ENCODE peak calls at places on chromosome 20, in nine cellular contexts. One of them, this sample, is unnamed.

GRCh38 chr20:17950670-17951069 is 17.9 kb downstream of the SNX5 start:
- DNase-seq in GM20000: no peak
- DNase-seq in CD4-positive, CD25-positive, alpha-beta regulatory T cell: no peak
- DNase-seq in cardiac fibroblast: no peak
- DNase-seq in Right ventricle myocardium superior: no peak
- DNase-seq in astrocyte: no peak
- DNase-seq in SK-N-DZ: no peak
- DNase-seq in astrocyte of the spinal cord: no peak
- DNase-seq in HTR-8/SVneo: no peak
- DNase-seq in this sample: no peak

GRCh38 chr20:10634683-10635411 is 39.0 kb downstream of the JAG1 start:
- DNase-seq in SK-N-DZ: no peak
- DNase-seq in cardiac fibroblast: peak
- DNase-seq in Right ventricle myocardium superior: no peak
- DNase-seq in HTR-8/SVneo: no peak
- DNase-seq in astrocyte of the spinal cord: peak
- DNase-seq in CD4-positive, CD25-positive, alpha-beta regulatory T cell: no peak
- DNase-seq in GM20000: no peak
- DNase-seq in astrocyte: peak
- DNase-seq in this sample: no peak

GRCh38 chr20:63060057-63060991 is 53.6 kb upstream of the BHLHE23 start:
- DNase-seq in GM20000: no peak
- DNase-seq in Right ventricle myocardium superior: peak
- DNase-seq in CD4-positive, CD25-positive, alpha-beta regulatory T cell: no peak
- DNase-seq in HTR-8/SVneo: peak
- DNase-seq in astrocyte: peak
- DNase-seq in SK-N-DZ: peak
- DNase-seq in cardiac fibroblast: peak
- DNase-seq in astrocyte of the spinal cord: no peak
- DNase-seq in this sample: no peak

GRCh38 chr20:6501061-6501460 is 266.4 kb upstream of the BMP2 start:
- DNase-seq in HTR-8/SVneo: no peak
- DNase-seq in GM20000: no peak
- DNase-seq in astrocyte of the spinal cord: peak
- DNase-seq in astrocyte: peak
- DNase-seq in CD4-positive, CD25-positive, alpha-beta regulatory T cell: no peak
- DNase-seq in SK-N-DZ: no peak
- DNase-seq in cardiac fibroblast: peak
- DNase-seq in Right ventricle myocardium superior: no peak
- DNase-seq in this sample: no peak

GRCh38 chr20:10668677-10669368 is 5.0 kb downstream of the JAG1 start:
- DNase-seq in HTR-8/SVneo: no peak
- DNase-seq in astrocyte: no peak
- DNase-seq in GM20000: no peak
- DNase-seq in astrocyte of the spinal cord: no peak
- DNase-seq in SK-N-DZ: no peak
- DNase-seq in Right ventricle myocardium superior: no peak
- DNase-seq in CD4-positive, CD25-positive, alpha-beta regulatory T cell: no peak
- DNase-seq in cardiac fibroblast: no peak
- DNase-seq in this sample: no peak

GRCh38 chr20:62891111-62891510 is 29.5 kb upstream of the TCFL5 start:
- DNase-seq in SK-N-DZ: no peak
- DNase-seq in GM20000: no peak
- DNase-seq in cardiac fibroblast: no peak
- DNase-seq in astrocyte: no peak
- DNase-seq in Right ventricle myocardium superior: no peak
- DNase-seq in HTR-8/SVneo: no peak
- DNase-seq in CD4-positive, CD25-positive, alpha-beta regulatory T cell: peak
- DNase-seq in astrocyte of the spinal cord: no peak
- DNase-seq in this sample: no peak

GRCh38 chr20:48298851-48299484 is 513.7 kb upstream of the SULF2 start:
- DNase-seq in GM20000: no peak
- DNase-seq in CD4-positive, CD25-positive, alpha-beta regulatory T cell: no peak
- DNase-seq in HTR-8/SVneo: peak
- DNase-seq in SK-N-DZ: no peak
- DNase-seq in Right ventricle myocardium superior: no peak
- DNase-seq in astrocyte: peak
- DNase-seq in astrocyte of the spinal cord: peak
- DNase-seq in cardiac fibroblast: peak
- DNase-seq in this sample: no peak

GRCh38 chr20:48393311-48393685 is 434.5 kb downstream of the PREX1 start:
- DNase-seq in Right ventricle myocardium superior: no peak
- DNase-seq in SK-N-DZ: no peak
- DNase-seq in GM20000: no peak
- DNase-seq in astrocyte of the spinal cord: no peak
- DNase-seq in CD4-positive, CD25-positive, alpha-beta regulatory T cell: no peak
- DNase-seq in cardiac fibroblast: no peak
- DNase-seq in HTR-8/SVneo: no peak
- DNase-seq in astrocyte: no peak
- DNase-seq in this sample: no peak

GRCh38 chr20:2386516-2387179 is 5.9 kb downstream of the TGM6 start:
- DNase-seq in cardiac fibroblast: peak
- DNase-seq in Right ventricle myocardium superior: no peak
- DNase-seq in GM20000: no peak
- DNase-seq in SK-N-DZ: no peak
- DNase-seq in HTR-8/SVneo: peak
- DNase-seq in astrocyte of the spinal cord: peak
- DNase-seq in CD4-positive, CD25-positive, alpha-beta regulatory T cell: no peak
- DNase-seq in astrocyte: peak
- DNase-seq in this sample: no peak

GRCh38 chr20:57391439-57392129 is 388 bp downstream of the RBM38 start:
- DNase-seq in cardiac fibroblast: peak
- DNase-seq in astrocyte of the spinal cord: no peak
- DNase-seq in GM20000: peak
- DNase-seq in Right ventricle myocardium superior: peak
- DNase-seq in CD4-positive, CD25-positive, alpha-beta regulatory T cell: peak
- DNase-seq in SK-N-DZ: no peak
- DNase-seq in astrocyte: no peak
- DNase-seq in HTR-8/SVneo: no peak
- DNase-seq in this sample: no peak

GRCh38 chr20:49420811-49421295 is 61.6 kb downstream of the KCNB1 start:
- DNase-seq in astrocyte of the spinal cord: no peak
- DNase-seq in GM20000: no peak
- DNase-seq in SK-N-DZ: no peak
- DNase-seq in cardiac fibroblast: peak
- DNase-seq in astrocyte: no peak
- DNase-seq in CD4-positive, CD25-positive, alpha-beta regulatory T cell: no peak
- DNase-seq in Right ventricle myocardium superior: no peak
- DNase-seq in HTR-8/SVneo: no peak
- DNase-seq in this sample: no peak

GRCh38 chr20:48930878-48931277 is 9.4 kb downstream of the ARFGEF2 start:
- DNase-seq in HTR-8/SVneo: no peak
- DNase-seq in astrocyte: no peak
- DNase-seq in GM20000: no peak
- DNase-seq in Right ventricle myocardium superior: no peak
- DNase-seq in SK-N-DZ: no peak
- DNase-seq in astrocyte of the spinal cord: no peak
- DNase-seq in cardiac fibroblast: no peak
- DNase-seq in CD4-positive, CD25-positive, alpha-beta regulatory T cell: no peak
- DNase-seq in this sample: no peak

GRCh38 chr20:10611357-10611756 is 62.4 kb downstream of the JAG1 start:
- DNase-seq in cardiac fibroblast: peak
- DNase-seq in astrocyte: no peak
- DNase-seq in SK-N-DZ: peak
- DNase-seq in HTR-8/SVneo: no peak
- DNase-seq in astrocyte of the spinal cord: peak
- DNase-seq in Right ventricle myocardium superior: peak
- DNase-seq in CD4-positive, CD25-positive, alpha-beta regulatory T cell: peak
- DNase-seq in GM20000: peak
- DNase-seq in this sample: peak

GRCh38 chr20:63701329-63702035 is 5.0 kb downstream of the TNFRSF6B start:
- DNase-seq in astrocyte of the spinal cord: no peak
- DNase-seq in cardiac fibroblast: no peak
- DNase-seq in astrocyte: no peak
- DNase-seq in SK-N-DZ: no peak
- DNase-seq in HTR-8/SVneo: no peak
- DNase-seq in GM20000: no peak
- DNase-seq in CD4-positive, CD25-positive, alpha-beta regulatory T cell: no peak
- DNase-seq in Right ventricle myocardium superior: peak
- DNase-seq in this sample: no peak

GRCh38 chr20:10747019-10747418 is 73.2 kb upstream of the JAG1 start:
- DNase-seq in HTR-8/SVneo: no peak
- DNase-seq in GM20000: no peak
- DNase-seq in CD4-positive, CD25-positive, alpha-beta regulatory T cell: no peak
- DNase-seq in Right ventricle myocardium superior: no peak
- DNase-seq in astrocyte: no peak
- DNase-seq in astrocyte of the spinal cord: no peak
- DNase-seq in cardiac fibroblast: no peak
- DNase-seq in SK-N-DZ: no peak
- DNase-seq in this sample: no peak

GRCh38 chr20:23645575-23645974 is 7.8 kb upstream of the CST3 start:
- DNase-seq in CD4-positive, CD25-positive, alpha-beta regulatory T cell: no peak
- DNase-seq in Right ventricle myocardium superior: no peak
- DNase-seq in HTR-8/SVneo: no peak
- DNase-seq in GM20000: no peak
- DNase-seq in cardiac fibroblast: no peak
- DNase-seq in astrocyte: no peak
- DNase-seq in astrocyte of the spinal cord: no peak
- DNase-seq in SK-N-DZ: no peak
- DNase-seq in this sample: no peak

GRCh38 chr20:50151034-50151743 is 2.3 kb downstream of the PEDS1 start:
- DNase-seq in GM20000: no peak
- DNase-seq in Right ventricle myocardium superior: no peak
- DNase-seq in SK-N-DZ: no peak
- DNase-seq in astrocyte of the spinal cord: no peak
- DNase-seq in cardiac fibroblast: no peak
- DNase-seq in CD4-positive, CD25-positive, alpha-beta regulatory T cell: no peak
- DNase-seq in astrocyte: no peak
- DNase-seq in HTR-8/SVneo: no peak
- DNase-seq in this sample: no peak

GRCh38 chr20:20363449-20364015 is 4.4 kb upstream of the INSM1 start:
- DNase-seq in astrocyte: no peak
- DNase-seq in SK-N-DZ: peak
- DNase-seq in Right ventricle myocardium superior: no peak
- DNase-seq in CD4-positive, CD25-positive, alpha-beta regulatory T cell: no peak
- DNase-seq in HTR-8/SVneo: no peak
- DNase-seq in GM20000: peak
- DNase-seq in astrocyte of the spinal cord: no peak
- DNase-seq in cardiac fibroblast: no peak
- DNase-seq in this sample: no peak

GRCh38 chr20:59094576-59094975 is 52.0 kb upstream of the PRELID3B start:
- DNase-seq in cardiac fibroblast: no peak
- DNase-seq in GM20000: no peak
- DNase-seq in CD4-positive, CD25-positive, alpha-beta regulatory T cell: no peak
- DNase-seq in astrocyte of the spinal cord: no peak
- DNase-seq in SK-N-DZ: no peak
- DNase-seq in Right ventricle myocardium superior: no peak
- DNase-seq in HTR-8/SVneo: no peak
- DNase-seq in astrocyte: no peak
- DNase-seq in this sample: no peak

GRCh38 chr20:25586877-25587276 is 1.5 kb upstream of the NINL start:
- DNase-seq in CD4-positive, CD25-positive, alpha-beta regulatory T cell: no peak
- DNase-seq in astrocyte: no peak
- DNase-seq in HTR-8/SVneo: no peak
- DNase-seq in GM20000: no peak
- DNase-seq in astrocyte of the spinal cord: no peak
- DNase-seq in cardiac fibroblast: no peak
- DNase-seq in Right ventricle myocardium superior: no peak
- DNase-seq in SK-N-DZ: no peak
- DNase-seq in this sample: no peak

GRCh38 chr20:58020656-58021454 is 207.6 kb downstream of the ANKRD60 start:
- DNase-seq in GM20000: no peak
- DNase-seq in astrocyte: no peak
- DNase-seq in Right ventricle myocardium superior: no peak
- DNase-seq in HTR-8/SVneo: no peak
- DNase-seq in SK-N-DZ: no peak
- DNase-seq in CD4-positive, CD25-positive, alpha-beta regulatory T cell: no peak
- DNase-seq in astrocyte of the spinal cord: no peak
- DNase-seq in cardiac fibroblast: no peak
- DNase-seq in this sample: no peak